ENCODE peak calls at places on chromosome 3, in four cellular contexts. V, B, I and U are unnamed samples.
A peak's percentile ranks its signal among the peaks of the same experiment; 100 is the strongest.

GRCh38 chr3:112043621-112044201 is 9.2 kb downstream of the TMPRSS7 start:
- DNase-seq in I (no peak), V (peak; percentile 49), B (no peak), U (peak; percentile 44)

GRCh38 chr3:119145500-119146167 is at the start of gene TEX55:
- DNase-seq in I (no peak), V (no peak), B (no peak), U (peak; percentile 36)

GRCh38 chr3:134795776-134796312 is 784 bp downstream of the EPHB1 start:
- DNase-seq in B (no peak), I (no peak), V (peak; percentile 28), U (no peak)

GRCh38 chr3:71684752-71685151 is 40.5 kb downstream of the EIF4E3 start:
- DNase-seq in I (no peak), B (peak; percentile 70), V (no peak), U (peak; percentile 57)

GRCh38 chr3:189629803-189630455 is 1.3 kb upstream of the TP63 start:
- DNase-seq in B (no peak), I (no peak), V (peak; percentile 50), U (no peak)

GRCh38 chr3:129526121-129526900 is 2.1 kb upstream of the RHO start:
- DNase-seq in I (no peak), V (peak; percentile 33), B (no peak), U (no peak)

GRCh38 chr3:50260942-50261441 is 8.0 kb upstream of the SEMA3B start:
- DNase-seq in B (no peak), I (no peak), V (no peak), U (no peak)

GRCh38 chr3:42501681-42502428 is 588 bp upstream of the VIPR1 start:
- DNase-seq in V (peak; percentile 58), I (peak; percentile 85), B (no peak), U (no peak)

GRCh38 chr3:58306662-58307286 is 454 bp downstream of the HTD2 start:
- DNase-seq in I (peak; percentile 66), V (peak; percentile 32), B (peak; percentile 54), U (no peak)

GRCh38 chr3:133662256-133662773 is 574 bp upstream of the TOPBP1 start:
- DNase-seq in V (no peak), I (no peak), B (no peak), U (no peak)

GRCh38 chr3:72270072-72270611 is 485.2 kb upstream of the PROK2 start:
- DNase-seq in V (peak; percentile 80), B (no peak), I (peak; percentile 87), U (peak; percentile 77)

GRCh38 chr3:56415672-56416071 is 52.6 kb downstream of the ERC2 start:
- DNase-seq in V (no peak), B (peak; percentile 64), I (no peak), U (no peak)

GRCh38 chr3:110881069-110881468 is 190.5 kb upstream of the NECTIN3 start:
- DNase-seq in I (no peak), B (peak; percentile 76), V (no peak), U (peak; percentile 1)

GRCh38 chr3:157087398-157088132 is 72.4 kb downstream of the CCNL1 start:
- DNase-seq in V (no peak), I (no peak), B (no peak), U (no peak)

GRCh38 chr3:194640829-194641228 is 7.6 kb upstream of the TMEM44 start:
- DNase-seq in B (no peak), I (no peak), V (no peak), U (no peak)

GRCh38 chr3:188720215-188720614 is 451.6 kb upstream of the TPRG1 start:
- DNase-seq in I (no peak), V (no peak), B (no peak), U (no peak)

GRCh38 chr3:192275741-192276355 is 451.5 kb downstream of the FGF12 start:
- DNase-seq in V (no peak), I (no peak), B (no peak), U (no peak)

GRCh38 chr3:98013428-98014349 is 21.4 kb downstream of the GABRR3 start:
- DNase-seq in V (no peak), I (no peak), B (no peak), U (no peak)

GRCh38 chr3:127408684-127409420 is 121.0 kb upstream of the PRR20G start:
- DNase-seq in I (peak; percentile 24), V (no peak), B (no peak), U (no peak)

GRCh38 chr3:63864008-63864871 is 573 bp downstream of the ATXN7 start:
- DNase-seq in I (peak; percentile 70), B (no peak), V (peak; percentile 36), U (no peak)

GRCh38 chr3:102105113-102105642 is 255.9 kb downstream of the NFKBIZ start:
- DNase-seq in I (no peak), V (no peak), B (no peak), U (no peak)

GRCh38 chr3:195921334-195921771 is 13.0 kb upstream of the TNK2 start:
- DNase-seq in V (no peak), I (no peak), B (no peak), U (no peak)

GRCh38 chr3:138898301-138898700 is 48.6 kb downstream of the FOXL2 start:
- DNase-seq in B (no peak), V (no peak), I (no peak), U (no peak)

GRCh38 chr3:46090161-46090591 is 62.9 kb upstream of the XCR1 start:
- DNase-seq in I (no peak), V (no peak), B (no peak), U (no peak)

GRCh38 chr3:105830836-105831235 is 38.0 kb downstream of the CBLB start:
- DNase-seq in V (no peak), B (no peak), I (no peak), U (no peak)

GRCh38 chr3:60598668-60599067 is 652.6 kb downstream of the FHIT start:
- DNase-seq in I (no peak), V (no peak), B (no peak), U (no peak)

GRCh38 chr3:123081718-123082369 is 15.0 kb downstream of the PDIA5 start:
- DNase-seq in V (no peak), I (no peak), B (peak; percentile 70), U (no peak)

GRCh38 chr3:172176385-172176784 is 137.0 kb downstream of the FNDC3B start:
- DNase-seq in B (no peak), I (no peak), V (no peak), U (no peak)
- H3K27ac ChIP-seq in B (no peak overlapping the region), I (no peak overlapping the region), V (no peak overlapping the region), U (no peak overlapping the region)

GRCh38 chr3:30102372-30102771 is 504.0 kb upstream of the TGFBR2 start:
- DNase-seq in B (no peak), I (no peak), V (no peak), U (no peak)

GRCh38 chr3:30097022-30097650 is 509.3 kb upstream of the TGFBR2 start:
- DNase-seq in V (no peak), I (no peak), B (no peak), U (no peak)

GRCh38 chr3:30103186-30103585 is 503.2 kb upstream of the TGFBR2 start:
- DNase-seq in I (no peak), V (no peak), B (no peak), U (no peak)

GRCh38 chr3:30098206-30098605 is 508.2 kb upstream of the TGFBR2 start:
- DNase-seq in V (no peak), I (no peak), B (no peak), U (no peak)

DNA sequence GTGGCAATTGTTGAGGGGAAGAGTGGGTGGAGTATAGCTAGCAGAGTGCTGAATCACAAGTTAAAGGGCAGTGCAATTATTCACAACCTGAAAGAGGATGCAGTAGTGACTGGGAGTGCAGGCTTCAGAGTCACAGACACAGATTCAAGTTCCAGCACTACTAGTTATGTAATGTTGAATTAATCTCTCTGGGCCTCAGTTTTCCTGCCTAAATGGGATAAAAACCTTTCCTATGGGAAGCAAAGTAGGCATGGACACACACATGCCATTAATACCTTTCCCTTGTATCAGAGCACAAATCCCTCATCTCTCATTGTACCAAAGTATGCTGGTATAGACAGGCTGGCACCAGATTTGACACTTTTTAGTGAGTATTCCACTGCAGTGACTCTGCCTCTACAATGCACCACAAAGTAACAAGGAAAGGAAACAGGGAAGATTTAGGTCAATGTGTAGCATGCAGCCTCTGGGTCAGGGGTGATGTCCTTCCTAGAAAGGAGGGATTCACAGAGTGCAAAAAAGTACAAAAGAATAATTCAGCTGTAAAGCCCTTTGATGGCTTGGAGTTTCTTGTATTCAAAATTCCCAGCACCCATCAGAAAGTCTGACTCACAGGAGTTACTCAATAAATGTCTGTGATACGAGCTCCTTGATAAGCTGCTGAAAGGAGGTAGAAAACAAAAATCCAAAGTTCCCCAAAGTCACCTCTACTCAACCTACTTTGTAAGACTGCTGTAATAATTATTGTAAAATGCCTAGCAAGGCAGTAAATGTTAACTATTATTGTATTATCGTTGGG is 507.5 kb upstream of the TGFBR2 start:
- DNase-seq in V (no peak), B (no peak), I (no peak), U (no peak)
- H3K27ac ChIP-seq in V (no peak overlapping the region), B (no peak overlapping the region), I (no peak overlapping the region), U (no peak overlapping the region)

GRCh38 chr3:114411292-114411691 is 117.5 kb downstream of the TIGIT start:
- DNase-seq in B (no peak), V (no peak), I (no peak), U (no peak)
- H3K27ac ChIP-seq in B (peak overlapping the region; percentile 73), V (peak overlapping the region; percentile 63), I (peak overlapping the region; percentile 68), U (peak overlapping the region; percentile 11)

DNA sequence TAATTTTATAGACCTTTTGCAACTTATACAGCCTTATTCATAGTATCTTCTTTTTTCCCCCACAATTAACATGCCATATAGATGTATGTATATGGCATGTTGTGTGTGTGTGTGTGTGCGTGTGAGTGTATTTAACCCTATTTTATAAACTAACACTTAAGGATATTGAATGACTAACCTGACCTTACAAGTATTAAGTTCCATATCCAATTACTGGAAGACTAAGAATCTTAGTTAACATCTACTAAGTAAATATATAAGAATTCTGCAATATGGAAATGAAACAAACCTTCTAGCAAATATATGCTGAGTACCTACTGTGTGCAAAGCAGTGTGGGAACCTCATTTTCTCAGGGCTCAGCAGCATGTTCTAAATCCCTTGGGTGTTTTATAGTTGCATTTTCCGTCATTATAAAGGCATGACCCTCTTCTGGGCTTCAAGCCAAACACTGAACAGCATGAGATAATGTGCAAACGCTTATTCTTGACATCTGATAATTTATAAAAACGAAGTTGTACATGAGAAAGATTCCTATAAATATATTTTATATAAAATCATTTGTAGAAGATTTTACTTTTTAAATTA is 105.5 kb downstream of the NLGN1 start:
- DNase-seq in I (no peak), V (no peak), B (no peak), U (no peak)
- H3K27ac ChIP-seq in I (peak overlapping the region; percentile 21), V (no peak overlapping the region), B (no peak overlapping the region), U (no peak overlapping the region)

DNA sequence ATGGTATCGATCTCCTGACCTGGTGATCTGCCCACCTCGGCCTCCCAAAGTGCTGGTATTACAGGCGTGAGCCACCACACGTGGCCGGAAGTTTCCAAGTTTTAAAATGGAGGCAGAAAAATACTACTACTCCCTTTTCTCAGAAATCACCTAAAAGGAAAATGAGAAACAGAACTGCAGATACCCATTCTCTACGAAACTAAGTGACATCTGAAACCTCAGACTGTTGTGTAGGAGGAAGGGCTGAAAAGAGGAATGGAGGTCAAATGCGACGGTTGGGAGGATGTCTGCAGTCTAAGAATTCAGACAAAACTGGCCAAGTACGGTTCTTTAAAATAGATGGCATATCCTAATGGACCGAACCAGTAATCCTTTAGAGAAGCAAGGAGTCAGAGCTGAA is 24.1 kb downstream of the WDR48 start:
- DNase-seq in B (no peak), I (no peak), V (no peak), U (no peak)
- H3K27ac ChIP-seq in B (no peak overlapping the region), I (no peak overlapping the region), V (no peak overlapping the region), U (no peak overlapping the region)

GRCh38 chr3:41418961-41419691 is 219.8 kb downstream of the CTNNB1 start:
- DNase-seq in I (no peak), V (no peak), B (no peak), U (peak; percentile 7)
- H3K27ac ChIP-seq in I (no peak overlapping the region), V (no peak overlapping the region), B (no peak overlapping the region), U (no peak overlapping the region)